ENCODE peak calls at places on chromosomes 4 and X, in four cellular contexts. One of them, this sample, is unnamed. For H3K4me1, the result is how much of the 10 kb centered on the place peaks cover.

GRCh38 chr4:73871911-73872310 is 2.7 kb downstream of the CXCL1 start:
- DNase-seq in naive thymus-derived CD4-positive, alpha-beta T cell: no peak
- DNase-seq in uterus: no peak
- DNase-seq in adrenal gland: no peak
- DNase-seq in this sample: no peak

GRCh38 chrX:49042581-49043219 is 457 bp downstream of the TFE3 start:
- DNase-seq in naive thymus-derived CD4-positive, alpha-beta T cell: no peak
- DNase-seq in uterus: no peak
- DNase-seq in adrenal gland: no peak
- DNase-seq in this sample: no peak

GRCh38 chr4:81260443-81261102 is 45.6 kb upstream of the PRKG2 start:
- DNase-seq in naive thymus-derived CD4-positive, alpha-beta T cell: no peak
- DNase-seq in uterus: no peak
- DNase-seq in adrenal gland: no peak
- DNase-seq in this sample: no peak

GRCh38 chr4:8290701-8290970 is 21.1 kb downstream of the HTRA3 start:
- DNase-seq in naive thymus-derived CD4-positive, alpha-beta T cell: no peak
- DNase-seq in uterus: no peak
- DNase-seq in adrenal gland: no peak
- DNase-seq in this sample: no peak

GRCh38 chrX:46758163-46758955 is 559 bp downstream of the SLC9A7 start:
- DNase-seq in naive thymus-derived CD4-positive, alpha-beta T cell: peak
- DNase-seq in uterus: no peak
- DNase-seq in adrenal gland: peak
- DNase-seq in this sample: peak

GRCh38 chrX:12899506-12899905 is 6.9 kb upstream of the TLR8 start:
- DNase-seq in naive thymus-derived CD4-positive, alpha-beta T cell: no peak
- DNase-seq in uterus: no peak
- DNase-seq in adrenal gland: no peak
- DNase-seq in this sample: no peak

GRCh38 chr4:19583827-19584569 is 667.7 kb upstream of the SLIT2 start:
- DNase-seq in naive thymus-derived CD4-positive, alpha-beta T cell: no peak
- DNase-seq in uterus: no peak
- DNase-seq in adrenal gland: no peak
- DNase-seq in this sample: no peak

GRCh38 chrX:39816871-39817731 is 280.7 kb downstream of the BCOR start:
- DNase-seq in naive thymus-derived CD4-positive, alpha-beta T cell: peak
- DNase-seq in uterus: no peak
- DNase-seq in adrenal gland: no peak
- DNase-seq in this sample: no peak

GRCh38 chr4:31674313-31674947 is 954.3 kb downstream of the PCDH7 start:
- DNase-seq in naive thymus-derived CD4-positive, alpha-beta T cell: no peak
- DNase-seq in uterus: no peak
- DNase-seq in adrenal gland: peak
- DNase-seq in this sample: no peak

GRCh38 chrX:15855562-15856256 is 1.1 kb upstream of the AP1S2 start:
- DNase-seq in naive thymus-derived CD4-positive, alpha-beta T cell: no peak
- DNase-seq in uterus: no peak
- DNase-seq in adrenal gland: no peak
- DNase-seq in this sample: no peak

GRCh38 chr4:165364452-165365080 is 14.2 kb upstream of the CPE start:
- DNase-seq in naive thymus-derived CD4-positive, alpha-beta T cell: no peak
- DNase-seq in uterus: no peak
- DNase-seq in adrenal gland: no peak
- DNase-seq in this sample: peak

GRCh38 chr4:174304664-174305063 is 21.0 kb downstream of the CEP44 start:
- DNase-seq in naive thymus-derived CD4-positive, alpha-beta T cell: no peak
- DNase-seq in uterus: no peak
- DNase-seq in adrenal gland: no peak
- DNase-seq in this sample: no peak

GRCh38 chrX:19776753-19777152 is 110.6 kb downstream of the SH3KBP1 start:
- DNase-seq in naive thymus-derived CD4-positive, alpha-beta T cell: no peak
- DNase-seq in uterus: no peak
- DNase-seq in adrenal gland: no peak
- DNase-seq in this sample: no peak

GRCh38 chr4:8914461-8915171 is 43.0 kb upstream of the HMX1 start:
- DNase-seq in naive thymus-derived CD4-positive, alpha-beta T cell: no peak
- DNase-seq in uterus: peak
- DNase-seq in adrenal gland: peak
- DNase-seq in this sample: no peak

GRCh38 chr4:13722649-13723048 is 95.1 kb upstream of the BOD1L1 start:
- DNase-seq in naive thymus-derived CD4-positive, alpha-beta T cell: no peak
- DNase-seq in uterus: no peak
- DNase-seq in adrenal gland: no peak
- DNase-seq in this sample: no peak

GRCh38 chr4:55574252-55574651 is 17.8 kb downstream of the PDCL2 start:
- DNase-seq in naive thymus-derived CD4-positive, alpha-beta T cell: no peak
- DNase-seq in uterus: no peak
- DNase-seq in adrenal gland: no peak
- DNase-seq in this sample: no peak

GRCh38 chrX:19709812-19710518 is 177.4 kb downstream of the SH3KBP1 start:
- DNase-seq in naive thymus-derived CD4-positive, alpha-beta T cell: no peak
- DNase-seq in uterus: no peak
- DNase-seq in adrenal gland: peak
- DNase-seq in this sample: no peak

GRCh38 chr4:102869569-102870227 is 906 bp downstream of the CISD2 start:
- DNase-seq in naive thymus-derived CD4-positive, alpha-beta T cell: no peak
- DNase-seq in uterus: no peak
- DNase-seq in adrenal gland: peak
- DNase-seq in this sample: no peak

GRCh38 chr4:16269742-16270522 is 43.7 kb upstream of the TAPT1 start:
- DNase-seq in naive thymus-derived CD4-positive, alpha-beta T cell: no peak
- DNase-seq in uterus: no peak
- DNase-seq in adrenal gland: no peak
- DNase-seq in this sample: no peak

GRCh38 chr4:97038146-97038516 is 1105.1 kb downstream of the STPG2 start:
- DNase-seq in naive thymus-derived CD4-positive, alpha-beta T cell: no peak
- DNase-seq in uterus: no peak
- DNase-seq in adrenal gland: no peak
- DNase-seq in this sample: no peak

GRCh38 chr4:74715731-74716435 is 78.4 kb downstream of the BTC start:
- DNase-seq in naive thymus-derived CD4-positive, alpha-beta T cell: no peak
- DNase-seq in uterus: no peak
- DNase-seq in adrenal gland: no peak
- DNase-seq in this sample: no peak

GRCh38 chrX:108732630-108733321 is 3.6 kb downstream of the IRS4 start:
- DNase-seq in naive thymus-derived CD4-positive, alpha-beta T cell: no peak
- DNase-seq in uterus: no peak
- DNase-seq in adrenal gland: no peak
- DNase-seq in this sample: no peak

GRCh38 chrX:17552251-17552650 is 177.3 kb downstream of the NHS start:
- DNase-seq in naive thymus-derived CD4-positive, alpha-beta T cell: no peak
- DNase-seq in uterus: no peak
- DNase-seq in adrenal gland: no peak
- DNase-seq in this sample: no peak

GRCh38 chr4:163556169-163556568 is 61.7 kb downstream of the TMA16 start:
- DNase-seq in naive thymus-derived CD4-positive, alpha-beta T cell: no peak
- DNase-seq in uterus: no peak
- DNase-seq in adrenal gland: no peak
- DNase-seq in this sample: no peak

GRCh38 chr4:51885371-51885770 is 42.4 kb downstream of the DCUN1D4 start:
- DNase-seq in naive thymus-derived CD4-positive, alpha-beta T cell: no peak
- DNase-seq in uterus: no peak
- DNase-seq in adrenal gland: no peak
- DNase-seq in this sample: no peak

GRCh38 chr4:6944311-6945051 is 34.9 kb downstream of the TBC1D14 start:
- DNase-seq in naive thymus-derived CD4-positive, alpha-beta T cell: no peak
- DNase-seq in uterus: no peak
- DNase-seq in adrenal gland: no peak
- DNase-seq in this sample: peak

GRCh38 chr4:72489267-72489666 is 79.8 kb downstream of the ADAMTS3 start:
- DNase-seq in naive thymus-derived CD4-positive, alpha-beta T cell: no peak
- DNase-seq in uterus: no peak
- DNase-seq in adrenal gland: no peak
- DNase-seq in this sample: no peak

GRCh38 chr4:865121-865465 is 39.2 kb upstream of the CPLX1 start:
- DNase-seq in naive thymus-derived CD4-positive, alpha-beta T cell: no peak
- DNase-seq in uterus: no peak
- DNase-seq in adrenal gland: no peak
- DNase-seq in this sample: no peak

GRCh38 chrX:135304741-135305140 is 4.5 kb upstream of the ETDC start:
- DNase-seq in naive thymus-derived CD4-positive, alpha-beta T cell: no peak
- DNase-seq in uterus: no peak
- DNase-seq in adrenal gland: no peak
- DNase-seq in this sample: no peak

GRCh38 chr4:128649575-128650205 is 159.8 kb upstream of the JADE1 start:
- DNase-seq in naive thymus-derived CD4-positive, alpha-beta T cell: no peak
- DNase-seq in uterus: no peak
- DNase-seq in adrenal gland: no peak
- DNase-seq in this sample: peak

GRCh38 chr4:70914631-70915030 is 12.5 kb downstream of the MOB1B start:
- DNase-seq in naive thymus-derived CD4-positive, alpha-beta T cell: no peak
- DNase-seq in uterus: no peak
- DNase-seq in adrenal gland: no peak
- DNase-seq in this sample: no peak
- H3K4me3 ChIP-seq in naive thymus-derived CD4-positive, alpha-beta T cell: no peak
- H3K4me3 ChIP-seq in uterus: no peak
- H3K4me3 ChIP-seq in adrenal gland: no peak
- H3K4me3 ChIP-seq in this sample: no peak

GRCh38 chr4:148300877-148301276 is 141.3 kb downstream of the NR3C2 start:
- DNase-seq in naive thymus-derived CD4-positive, alpha-beta T cell: no peak
- DNase-seq in uterus: no peak
- DNase-seq in adrenal gland: no peak
- DNase-seq in this sample: no peak

GRCh38 chr4:148302416-148302815 is 139.8 kb downstream of the NR3C2 start:
- DNase-seq in naive thymus-derived CD4-positive, alpha-beta T cell: no peak
- DNase-seq in uterus: no peak
- DNase-seq in adrenal gland: no peak
- DNase-seq in this sample: no peak

GRCh38 chr4:148311493-148311892 is 130.7 kb downstream of the NR3C2 start:
- DNase-seq in naive thymus-derived CD4-positive, alpha-beta T cell: no peak
- DNase-seq in uterus: no peak
- DNase-seq in adrenal gland: no peak
- DNase-seq in this sample: no peak

GRCh38 chr4:148310756-148311155 is 131.5 kb downstream of the NR3C2 start:
- DNase-seq in naive thymus-derived CD4-positive, alpha-beta T cell: no peak
- DNase-seq in uterus: no peak
- DNase-seq in adrenal gland: no peak
- DNase-seq in this sample: no peak

DNA sequence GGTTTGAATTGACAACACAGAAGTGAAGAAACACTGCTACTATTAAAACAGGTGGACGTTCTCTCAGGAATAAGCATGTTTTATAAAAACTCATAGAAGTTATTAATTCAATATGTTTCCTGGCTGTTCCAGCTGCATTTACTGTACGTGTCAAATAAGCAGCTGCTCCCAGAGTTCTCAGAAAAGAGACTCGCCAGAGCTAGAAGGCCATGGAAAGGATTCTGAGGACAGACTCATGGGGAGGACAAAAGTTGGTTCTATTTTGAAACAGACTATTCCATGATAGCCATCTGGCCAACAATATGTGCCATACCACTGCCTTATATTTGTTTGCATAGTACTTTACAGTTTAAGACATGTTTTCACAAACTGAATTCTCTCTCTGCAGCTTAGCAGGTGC is 136.5 kb downstream of the NR3C2 start:
- DNase-seq in naive thymus-derived CD4-positive, alpha-beta T cell: no peak
- DNase-seq in uterus: no peak
- DNase-seq in adrenal gland: no peak
- DNase-seq in this sample: no peak
- H3K4me1 ChIP-seq in naive thymus-derived CD4-positive, alpha-beta T cell: under half
- H3K4me1 ChIP-seq in uterus: under half
- H3K4me1 ChIP-seq in adrenal gland: under half
- H3K4me1 ChIP-seq in this sample: under half

GRCh38 chr4:93751410-93751809 is 77.1 kb upstream of the ATOH1 start:
- DNase-seq in naive thymus-derived CD4-positive, alpha-beta T cell: no peak
- DNase-seq in uterus: no peak
- DNase-seq in adrenal gland: no peak
- DNase-seq in this sample: no peak

GRCh38 chr4:93748943-93749342 is 79.6 kb upstream of the ATOH1 start:
- DNase-seq in naive thymus-derived CD4-positive, alpha-beta T cell: no peak
- DNase-seq in uterus: no peak
- DNase-seq in adrenal gland: no peak
- DNase-seq in this sample: no peak

GRCh38 chr4:93747220-93747619 is 81.3 kb upstream of the ATOH1 start:
- DNase-seq in naive thymus-derived CD4-positive, alpha-beta T cell: no peak
- DNase-seq in uterus: no peak
- DNase-seq in adrenal gland: no peak
- DNase-seq in this sample: no peak

GRCh38 chr4:93748380-93748779 is 80.2 kb upstream of the ATOH1 start:
- DNase-seq in naive thymus-derived CD4-positive, alpha-beta T cell: no peak
- DNase-seq in uterus: no peak
- DNase-seq in adrenal gland: no peak
- DNase-seq in this sample: no peak

DNA sequence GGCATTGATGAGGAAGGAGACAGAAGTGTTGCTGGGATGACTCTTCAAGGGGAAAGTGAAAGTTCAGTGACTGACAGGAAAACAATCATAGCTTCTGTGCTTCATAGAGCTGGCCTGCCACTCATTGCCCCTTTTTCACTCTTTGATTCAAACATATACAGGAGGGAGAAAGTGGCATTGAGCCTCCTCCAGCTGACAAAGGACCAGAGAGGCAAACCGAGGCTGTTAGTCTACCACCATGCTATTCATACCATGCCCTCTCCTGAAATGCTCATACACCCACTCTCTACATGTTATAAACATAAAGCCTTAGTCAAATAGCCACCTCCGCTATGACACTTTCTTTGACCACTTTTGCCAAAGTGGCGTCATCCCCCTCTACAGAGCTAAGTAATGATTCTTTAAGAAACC is 79.2 kb upstream of the ATOH1 start:
- DNase-seq in naive thymus-derived CD4-positive, alpha-beta T cell: no peak
- DNase-seq in uterus: no peak
- DNase-seq in adrenal gland: no peak
- DNase-seq in this sample: no peak
- H3K4me3 ChIP-seq in naive thymus-derived CD4-positive, alpha-beta T cell: no peak
- H3K4me3 ChIP-seq in uterus: no peak
- H3K4me3 ChIP-seq in adrenal gland: no peak
- H3K4me3 ChIP-seq in this sample: no peak

GRCh38 chr4:169618286-169618685 is 2.1 kb upstream of the CLCN3 start:
- DNase-seq in naive thymus-derived CD4-positive, alpha-beta T cell: no peak
- DNase-seq in uterus: no peak
- DNase-seq in adrenal gland: no peak
- DNase-seq in this sample: no peak
- H3K4me1 ChIP-seq in naive thymus-derived CD4-positive, alpha-beta T cell: under half
- H3K4me1 ChIP-seq in uterus: under half
- H3K4me1 ChIP-seq in adrenal gland: under half
- H3K4me1 ChIP-seq in this sample: under half

GRCh38 chr4:41433361-41433760 is 104.6 kb upstream of the LIMCH1 start:
- DNase-seq in naive thymus-derived CD4-positive, alpha-beta T cell: no peak
- DNase-seq in uterus: no peak
- DNase-seq in adrenal gland: no peak
- DNase-seq in this sample: no peak
- H3K4me3 ChIP-seq in naive thymus-derived CD4-positive, alpha-beta T cell: no peak
- H3K4me3 ChIP-seq in uterus: no peak
- H3K4me3 ChIP-seq in adrenal gland: no peak
- H3K4me3 ChIP-seq in this sample: no peak

This sample was measured in transverse colon.